ENCODE peak calls at places on chromosomes 7 and 10, in five cellular contexts. One of them, this sample, is unnamed.

GRCh38 chr10:124668517-124669051 is 75.6 kb downstream of the FAM53B start:
- DNase-seq in foreskin fibroblast: no peak
- DNase-seq in stimulated activated CD8-positive, alpha-beta memory T cell treated with anti-CD3 and anti-CD28 coated beads, Interleukin-4, amount 100 ng/mL, for 24 hours: no peak
- DNase-seq in A549: no peak
- DNase-seq in left ventricle myocardium superior: peak; percentile 66
- DNase-seq in this sample: no peak

GRCh38 chr7:96870201-96870600 is 135.2 kb upstream of the DLX6 start:
- DNase-seq in foreskin fibroblast: no peak
- DNase-seq in left ventricle myocardium superior: no peak
- DNase-seq in stimulated activated CD8-positive, alpha-beta memory T cell treated with anti-CD3 and anti-CD28 coated beads, Interleukin-4, amount 100 ng/mL, for 24 hours: no peak
- DNase-seq in A549: no peak
- DNase-seq in this sample: no peak

GRCh38 chr7:29457565-29457971 is 106.1 kb upstream of the PRR15 start:
- DNase-seq in A549: no peak
- DNase-seq in stimulated activated CD8-positive, alpha-beta memory T cell treated with anti-CD3 and anti-CD28 coated beads, Interleukin-4, amount 100 ng/mL, for 24 hours: no peak
- DNase-seq in left ventricle myocardium superior: no peak
- DNase-seq in foreskin fibroblast: peak; percentile 34
- DNase-seq in this sample: no peak

GRCh38 chr10:52027055-52027454 is 287.0 kb upstream of the DKK1 start:
- DNase-seq in left ventricle myocardium superior: no peak
- DNase-seq in foreskin fibroblast: peak; percentile 15
- DNase-seq in stimulated activated CD8-positive, alpha-beta memory T cell treated with anti-CD3 and anti-CD28 coated beads, Interleukin-4, amount 100 ng/mL, for 24 hours: no peak
- DNase-seq in A549: no peak
- DNase-seq in this sample: no peak

GRCh38 chr10:103695584-103696005 is 159.8 kb downstream of the SH3PXD2A start:
- DNase-seq in left ventricle myocardium superior: no peak
- DNase-seq in stimulated activated CD8-positive, alpha-beta memory T cell treated with anti-CD3 and anti-CD28 coated beads, Interleukin-4, amount 100 ng/mL, for 24 hours: no peak
- DNase-seq in foreskin fibroblast: peak; percentile 42
- DNase-seq in A549: no peak
- DNase-seq in this sample: no peak

GRCh38 chr10:67666416-67667043 is 29.5 kb downstream of the CTNNA3 start:
- DNase-seq in left ventricle myocardium superior: no peak
- DNase-seq in stimulated activated CD8-positive, alpha-beta memory T cell treated with anti-CD3 and anti-CD28 coated beads, Interleukin-4, amount 100 ng/mL, for 24 hours: no peak
- DNase-seq in A549: peak; percentile 72
- DNase-seq in foreskin fibroblast: peak; percentile 14
- DNase-seq in this sample: no peak

GRCh38 chr10:9987197-9987596 is 1030.5 kb upstream of the CELF2 start:
- DNase-seq in A549: no peak
- DNase-seq in foreskin fibroblast: no peak
- DNase-seq in stimulated activated CD8-positive, alpha-beta memory T cell treated with anti-CD3 and anti-CD28 coated beads, Interleukin-4, amount 100 ng/mL, for 24 hours: no peak
- DNase-seq in left ventricle myocardium superior: no peak
- DNase-seq in this sample: no peak

GRCh38 chr10:70445718-70446485 is 4.4 kb upstream of the NODAL start:
- DNase-seq in foreskin fibroblast: peak; percentile 55
- DNase-seq in stimulated activated CD8-positive, alpha-beta memory T cell treated with anti-CD3 and anti-CD28 coated beads, Interleukin-4, amount 100 ng/mL, for 24 hours: no peak
- DNase-seq in A549: no peak
- DNase-seq in left ventricle myocardium superior: no peak
- DNase-seq in this sample: no peak

GRCh38 chr7:19009241-19009935 is 108.0 kb downstream of the TWIST1 start:
- DNase-seq in stimulated activated CD8-positive, alpha-beta memory T cell treated with anti-CD3 and anti-CD28 coated beads, Interleukin-4, amount 100 ng/mL, for 24 hours: no peak
- DNase-seq in foreskin fibroblast: peak; percentile 29
- DNase-seq in left ventricle myocardium superior: no peak
- DNase-seq in A549: no peak
- DNase-seq in this sample: no peak

GRCh38 chr10:112374724-112375541 is 1.0 kb downstream of the ACSL5 start:
- DNase-seq in left ventricle myocardium superior: no peak
- DNase-seq in foreskin fibroblast: no peak
- DNase-seq in A549: no peak
- DNase-seq in stimulated activated CD8-positive, alpha-beta memory T cell treated with anti-CD3 and anti-CD28 coated beads, Interleukin-4, amount 100 ng/mL, for 24 hours: no peak
- DNase-seq in this sample: peak; percentile 31

GRCh38 chr10:95391570-95392249 is 100.9 kb upstream of the PDLIM1 start:
- DNase-seq in left ventricle myocardium superior: peak; percentile 48
- DNase-seq in A549: peak; percentile 23
- DNase-seq in foreskin fibroblast: peak; percentile 70
- DNase-seq in stimulated activated CD8-positive, alpha-beta memory T cell treated with anti-CD3 and anti-CD28 coated beads, Interleukin-4, amount 100 ng/mL, for 24 hours: no peak
- DNase-seq in this sample: no peak

GRCh38 chr7:31079126-31079918 is 27.2 kb downstream of the ADCYAP1R1 start:
- DNase-seq in A549: no peak
- DNase-seq in foreskin fibroblast: no peak
- DNase-seq in left ventricle myocardium superior: no peak
- DNase-seq in stimulated activated CD8-positive, alpha-beta memory T cell treated with anti-CD3 and anti-CD28 coated beads, Interleukin-4, amount 100 ng/mL, for 24 hours: no peak
- DNase-seq in this sample: no peak

GRCh38 chr10:66058594-66058993 is 867.2 kb upstream of the LRRTM3 start:
- DNase-seq in stimulated activated CD8-positive, alpha-beta memory T cell treated with anti-CD3 and anti-CD28 coated beads, Interleukin-4, amount 100 ng/mL, for 24 hours: no peak
- DNase-seq in left ventricle myocardium superior: no peak
- DNase-seq in foreskin fibroblast: no peak
- DNase-seq in A549: no peak
- DNase-seq in this sample: no peak

GRCh38 chr10:129483427-129484010 is 16.5 kb downstream of the MGMT start:
- DNase-seq in left ventricle myocardium superior: no peak
- DNase-seq in A549: peak; percentile 14
- DNase-seq in foreskin fibroblast: no peak
- DNase-seq in stimulated activated CD8-positive, alpha-beta memory T cell treated with anti-CD3 and anti-CD28 coated beads, Interleukin-4, amount 100 ng/mL, for 24 hours: no peak
- DNase-seq in this sample: no peak

GRCh38 chr7:110186334-110186733 is 904.6 kb upstream of the LRRN3 start:
- DNase-seq in foreskin fibroblast: peak; percentile 1
- DNase-seq in A549: peak; percentile 4
- DNase-seq in stimulated activated CD8-positive, alpha-beta memory T cell treated with anti-CD3 and anti-CD28 coated beads, Interleukin-4, amount 100 ng/mL, for 24 hours: no peak
- DNase-seq in left ventricle myocardium superior: no peak
- DNase-seq in this sample: no peak

GRCh38 chr7:132785861-132786260 is 209.6 kb upstream of the PLXNA4 start:
- DNase-seq in stimulated activated CD8-positive, alpha-beta memory T cell treated with anti-CD3 and anti-CD28 coated beads, Interleukin-4, amount 100 ng/mL, for 24 hours: no peak
- DNase-seq in left ventricle myocardium superior: no peak
- DNase-seq in foreskin fibroblast: no peak
- DNase-seq in A549: no peak
- DNase-seq in this sample: no peak

GRCh38 chr10:91653214-91653875 is 20.5 kb upstream of the PPP1R3C start:
- DNase-seq in left ventricle myocardium superior: no peak
- DNase-seq in foreskin fibroblast: peak; percentile 67
- DNase-seq in stimulated activated CD8-positive, alpha-beta memory T cell treated with anti-CD3 and anti-CD28 coated beads, Interleukin-4, amount 100 ng/mL, for 24 hours: no peak
- DNase-seq in A549: peak; percentile 44
- DNase-seq in this sample: no peak

GRCh38 chr7:33757563-33758165 is 147.7 kb upstream of the BMPER start:
- DNase-seq in A549: peak; percentile 40
- DNase-seq in left ventricle myocardium superior: no peak
- DNase-seq in stimulated activated CD8-positive, alpha-beta memory T cell treated with anti-CD3 and anti-CD28 coated beads, Interleukin-4, amount 100 ng/mL, for 24 hours: no peak
- DNase-seq in foreskin fibroblast: peak; percentile 78
- DNase-seq in this sample: no peak

GRCh38 chr7:108459922-108460551 is 3.8 kb upstream of the NRCAM start:
- DNase-seq in foreskin fibroblast: peak; percentile 61
- DNase-seq in A549: peak; percentile 63
- DNase-seq in stimulated activated CD8-positive, alpha-beta memory T cell treated with anti-CD3 and anti-CD28 coated beads, Interleukin-4, amount 100 ng/mL, for 24 hours: no peak
- DNase-seq in left ventricle myocardium superior: no peak
- DNase-seq in this sample: no peak